ENCODE peak calls at places on chromosomes 13 and 19, in six cellular contexts. One of them, this sample, is unnamed.

GRCh38 chr19:51681286-51681956 is 11.7 kb upstream of the SPACA6 start:
- DNase-seq in IMR-90: peak
- DNase-seq in uterus: no peak
- DNase-seq in heart left ventricle: no peak
- DNase-seq in tibial nerve: no peak
- DNase-seq in transverse colon: no peak
- DNase-seq in this sample: no peak

GRCh38 chr13:102400619-102401125 is 1.2 kb downstream of the FGF14 start:
- DNase-seq in IMR-90: no peak
- DNase-seq in uterus: peak
- DNase-seq in heart left ventricle: peak
- DNase-seq in tibial nerve: no peak
- DNase-seq in transverse colon: no peak
- DNase-seq in this sample: no peak

GRCh38 chr13:44952671-44953070 is 36.6 kb downstream of the NUFIP1 start:
- DNase-seq in IMR-90: no peak
- DNase-seq in uterus: no peak
- DNase-seq in heart left ventricle: no peak
- DNase-seq in tibial nerve: no peak
- DNase-seq in transverse colon: no peak
- DNase-seq in this sample: no peak

GRCh38 chr13:91894311-91894710 is 495.9 kb downstream of the GPC5 start:
- DNase-seq in IMR-90: no peak
- DNase-seq in uterus: no peak
- DNase-seq in heart left ventricle: no peak
- DNase-seq in tibial nerve: no peak
- DNase-seq in transverse colon: no peak
- DNase-seq in this sample: no peak

GRCh38 chr19:56507446-56508281 is at the start of gene ZNF471:
- DNase-seq in IMR-90: peak
- DNase-seq in uterus: peak
- DNase-seq in heart left ventricle: peak
- DNase-seq in tibial nerve: peak
- DNase-seq in transverse colon: peak
- DNase-seq in this sample: peak

GRCh38 chr19:1360818-1361461 is 22.8 kb upstream of the NDUFS7 start:
- DNase-seq in IMR-90: peak
- DNase-seq in uterus: peak
- DNase-seq in heart left ventricle: peak
- DNase-seq in tibial nerve: peak
- DNase-seq in transverse colon: peak
- DNase-seq in this sample: no peak

GRCh38 chr13:74977498-74977897 is 504.5 kb downstream of the TBC1D4 start:
- DNase-seq in IMR-90: no peak
- DNase-seq in uterus: no peak
- DNase-seq in heart left ventricle: no peak
- DNase-seq in tibial nerve: no peak
- DNase-seq in transverse colon: no peak
- DNase-seq in this sample: no peak

GRCh38 chr19:33310606-33311325 is 8.4 kb upstream of the CEBPA start:
- DNase-seq in IMR-90: no peak
- DNase-seq in uterus: no peak
- DNase-seq in heart left ventricle: no peak
- DNase-seq in tibial nerve: no peak
- DNase-seq in transverse colon: peak
- DNase-seq in this sample: peak

GRCh38 chr19:11089254-11090013 is at the start of gene LDLR:
- DNase-seq in IMR-90: peak
- DNase-seq in uterus: peak
- DNase-seq in heart left ventricle: peak
- DNase-seq in tibial nerve: peak
- DNase-seq in transverse colon: peak
- DNase-seq in this sample: peak
- TF ChIP-seq POLR2A in IMR-90: peak
- TF ChIP-seq POLR2A in uterus: peak
- TF ChIP-seq POLR2A in heart left ventricle: peak
- TF ChIP-seq POLR2A in tibial nerve: peak
- TF ChIP-seq POLR2A in transverse colon: peak
- TF ChIP-seq POLR2A in this sample: peak

GRCh38 chr19:42288411-42288810 is 13.5 kb upstream of the PRR19 start:
- DNase-seq in IMR-90: no peak
- DNase-seq in uterus: no peak
- DNase-seq in heart left ventricle: no peak
- DNase-seq in tibial nerve: no peak
- DNase-seq in transverse colon: no peak
- DNase-seq in this sample: no peak

GRCh38 chr19:42287826-42288107 is 14.2 kb upstream of the PRR19 start:
- DNase-seq in IMR-90: no peak
- DNase-seq in uterus: no peak
- DNase-seq in heart left ventricle: no peak
- DNase-seq in tibial nerve: no peak
- DNase-seq in transverse colon: no peak
- DNase-seq in this sample: no peak

GRCh38 chr19:42285988-42286348 is 16.0 kb upstream of the PRR19 start:
- DNase-seq in IMR-90: no peak
- DNase-seq in uterus: no peak
- DNase-seq in heart left ventricle: no peak
- DNase-seq in tibial nerve: no peak
- DNase-seq in transverse colon: no peak
- DNase-seq in this sample: no peak

GRCh38 chr19:42286349-42287016 is 15.4 kb upstream of the PRR19 start:
- DNase-seq in IMR-90: peak
- DNase-seq in uterus: peak
- DNase-seq in heart left ventricle: no peak
- DNase-seq in tibial nerve: no peak
- DNase-seq in transverse colon: no peak
- DNase-seq in this sample: no peak

DNA sequence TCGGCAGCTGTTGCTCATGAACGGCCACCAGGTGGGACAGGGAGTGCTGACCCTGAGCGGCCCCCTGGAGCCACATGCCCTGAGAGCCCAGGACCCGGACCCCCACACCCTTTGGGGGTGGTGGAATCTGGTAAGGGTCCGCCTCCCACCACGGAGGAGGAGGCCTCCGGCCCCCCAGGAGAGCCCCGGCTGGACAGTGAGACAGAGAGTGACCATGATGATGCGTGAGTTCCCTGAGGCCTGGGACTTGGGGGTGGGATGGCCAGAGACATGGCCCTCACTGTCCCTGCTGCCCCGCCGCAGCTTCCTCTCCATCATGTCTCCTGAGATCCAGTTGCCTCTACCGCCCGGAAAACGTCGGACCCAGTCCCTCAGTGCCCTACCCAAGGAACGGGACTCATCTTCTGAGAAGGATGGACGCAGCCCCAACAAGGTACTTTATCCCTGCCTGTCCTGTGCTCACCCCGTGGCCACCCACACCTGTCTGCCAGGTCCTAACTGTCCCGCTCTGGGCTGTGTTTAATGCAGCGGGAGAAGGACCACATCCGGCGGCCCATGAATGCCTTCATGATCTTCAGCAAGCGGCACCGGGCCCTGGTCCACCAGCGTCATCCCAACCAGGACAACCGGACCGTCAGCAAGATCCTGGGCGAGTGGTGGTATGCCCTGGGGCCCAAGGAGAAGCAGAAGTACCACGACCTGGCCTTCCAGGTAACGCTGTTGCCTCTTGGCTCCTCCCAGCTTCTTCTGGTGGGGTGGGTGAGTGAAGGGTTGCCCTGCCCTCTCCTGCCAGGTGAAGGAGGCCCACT is 14.7 kb upstream of the PRR19 start:
- DNase-seq in IMR-90: no peak
- DNase-seq in uterus: no peak
- DNase-seq in heart left ventricle: no peak
- DNase-seq in tibial nerve: no peak
- DNase-seq in transverse colon: no peak
- DNase-seq in this sample: no peak
- TF ChIP-seq POLR2A in IMR-90: no peak
- TF ChIP-seq POLR2A in uterus: no peak
- TF ChIP-seq POLR2A in heart left ventricle: no peak
- TF ChIP-seq POLR2A in tibial nerve: no peak
- TF ChIP-seq POLR2A in transverse colon: no peak
- TF ChIP-seq POLR2A in this sample: no peak

GRCh38 chr19:289651-290538 is 1.3 kb downstream of the PLPP2 start:
- DNase-seq in IMR-90: peak
- DNase-seq in uterus: no peak
- DNase-seq in heart left ventricle: no peak
- DNase-seq in tibial nerve: no peak
- DNase-seq in transverse colon: peak
- DNase-seq in this sample: no peak

GRCh38 chr19:290539-291521 is at the start of gene PLPP2:
- DNase-seq in IMR-90: no peak
- DNase-seq in uterus: peak
- DNase-seq in heart left ventricle: no peak
- DNase-seq in tibial nerve: no peak
- DNase-seq in transverse colon: peak
- DNase-seq in this sample: no peak

GRCh38 chr19:292281-292884 is 1.2 kb upstream of the PLPP2 start:
- DNase-seq in IMR-90: no peak
- DNase-seq in uterus: no peak
- DNase-seq in heart left ventricle: no peak
- DNase-seq in tibial nerve: no peak
- DNase-seq in transverse colon: no peak
- DNase-seq in this sample: no peak

GRCh38 chr19:292951-293350 is 1.7 kb upstream of the PLPP2 start:
- DNase-seq in IMR-90: no peak
- DNase-seq in uterus: no peak
- DNase-seq in heart left ventricle: no peak
- DNase-seq in tibial nerve: no peak
- DNase-seq in transverse colon: no peak
- DNase-seq in this sample: no peak

GRCh38 chr19:291561-292280 is 518 bp upstream of the PLPP2 start:
- DNase-seq in IMR-90: no peak
- DNase-seq in uterus: no peak
- DNase-seq in heart left ventricle: no peak
- DNase-seq in tibial nerve: no peak
- DNase-seq in transverse colon: peak
- DNase-seq in this sample: no peak
- TF ChIP-seq POLR2A in IMR-90: no peak
- TF ChIP-seq POLR2A in uterus: no peak
- TF ChIP-seq POLR2A in heart left ventricle: no peak
- TF ChIP-seq POLR2A in tibial nerve: no peak
- TF ChIP-seq POLR2A in transverse colon: peak
- TF ChIP-seq POLR2A in this sample: no peak

DNA sequence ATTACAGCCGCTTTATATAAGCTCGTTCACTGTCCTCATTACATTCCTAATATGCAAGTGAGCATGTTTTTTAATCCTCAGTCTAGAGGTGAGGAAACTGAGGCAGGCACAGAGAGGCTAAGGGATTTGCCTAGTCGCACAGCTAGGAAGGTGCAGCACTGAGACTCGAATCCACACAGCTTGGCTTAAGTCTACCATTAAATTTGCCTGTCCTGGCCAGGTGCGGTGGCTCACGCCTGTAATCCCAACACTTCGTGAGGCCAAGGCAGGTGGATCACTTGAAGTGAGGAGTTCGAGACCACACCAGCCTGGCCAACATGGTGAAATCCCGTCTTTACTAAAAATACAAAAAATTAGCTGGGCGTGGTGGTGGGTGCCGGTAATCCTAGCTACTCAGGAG is 8.0 kb downstream of the RPS16 start:
- DNase-seq in IMR-90: no peak
- DNase-seq in uterus: no peak
- DNase-seq in heart left ventricle: no peak
- DNase-seq in tibial nerve: no peak
- DNase-seq in transverse colon: no peak
- DNase-seq in this sample: no peak
- TF ChIP-seq POLR2A in IMR-90: peak
- TF ChIP-seq POLR2A in uterus: no peak
- TF ChIP-seq POLR2A in heart left ventricle: no peak
- TF ChIP-seq POLR2A in tibial nerve: no peak
- TF ChIP-seq POLR2A in transverse colon: no peak
- TF ChIP-seq POLR2A in this sample: no peak

DNA sequence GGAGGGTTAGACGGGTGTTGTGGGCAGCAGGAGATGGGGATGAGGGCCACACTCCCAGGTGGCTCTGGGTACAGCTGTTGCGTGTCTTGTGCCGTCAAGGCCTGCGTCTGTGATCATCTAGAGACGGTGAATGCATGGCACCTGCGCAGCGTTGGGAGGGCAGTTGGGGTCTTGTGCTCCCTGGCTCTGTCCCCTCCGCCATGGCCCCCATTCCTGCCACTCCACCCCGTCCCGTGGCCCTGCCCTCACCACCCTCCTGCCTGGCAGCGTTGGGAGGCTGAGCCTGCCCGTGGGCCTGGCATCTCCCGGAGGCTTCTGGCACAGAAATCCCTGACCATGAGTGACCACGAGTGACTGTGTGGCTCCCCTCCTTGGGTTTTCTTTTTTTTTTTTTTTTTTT is 13.9 kb upstream of the TEKTIP1 start:
- DNase-seq in IMR-90: no peak
- DNase-seq in uterus: no peak
- DNase-seq in heart left ventricle: no peak
- DNase-seq in tibial nerve: no peak
- DNase-seq in transverse colon: no peak
- DNase-seq in this sample: no peak
- TF ChIP-seq POLR2A in IMR-90: no peak
- TF ChIP-seq POLR2A in uterus: no peak
- TF ChIP-seq POLR2A in heart left ventricle: no peak
- TF ChIP-seq POLR2A in tibial nerve: no peak
- TF ChIP-seq POLR2A in transverse colon: no peak
- TF ChIP-seq POLR2A in this sample: no peak

GRCh38 chr19:46737761-46738171 is 8.1 kb upstream of the FKRP start:
- DNase-seq in IMR-90: no peak
- DNase-seq in uterus: no peak
- DNase-seq in heart left ventricle: no peak
- DNase-seq in tibial nerve: no peak
- DNase-seq in transverse colon: no peak
- DNase-seq in this sample: no peak
- TF ChIP-seq POLR2A in IMR-90: no peak
- TF ChIP-seq POLR2A in uterus: no peak
- TF ChIP-seq POLR2A in heart left ventricle: no peak
- TF ChIP-seq POLR2A in tibial nerve: no peak
- TF ChIP-seq POLR2A in transverse colon: no peak
- TF ChIP-seq POLR2A in this sample: no peak

DNA sequence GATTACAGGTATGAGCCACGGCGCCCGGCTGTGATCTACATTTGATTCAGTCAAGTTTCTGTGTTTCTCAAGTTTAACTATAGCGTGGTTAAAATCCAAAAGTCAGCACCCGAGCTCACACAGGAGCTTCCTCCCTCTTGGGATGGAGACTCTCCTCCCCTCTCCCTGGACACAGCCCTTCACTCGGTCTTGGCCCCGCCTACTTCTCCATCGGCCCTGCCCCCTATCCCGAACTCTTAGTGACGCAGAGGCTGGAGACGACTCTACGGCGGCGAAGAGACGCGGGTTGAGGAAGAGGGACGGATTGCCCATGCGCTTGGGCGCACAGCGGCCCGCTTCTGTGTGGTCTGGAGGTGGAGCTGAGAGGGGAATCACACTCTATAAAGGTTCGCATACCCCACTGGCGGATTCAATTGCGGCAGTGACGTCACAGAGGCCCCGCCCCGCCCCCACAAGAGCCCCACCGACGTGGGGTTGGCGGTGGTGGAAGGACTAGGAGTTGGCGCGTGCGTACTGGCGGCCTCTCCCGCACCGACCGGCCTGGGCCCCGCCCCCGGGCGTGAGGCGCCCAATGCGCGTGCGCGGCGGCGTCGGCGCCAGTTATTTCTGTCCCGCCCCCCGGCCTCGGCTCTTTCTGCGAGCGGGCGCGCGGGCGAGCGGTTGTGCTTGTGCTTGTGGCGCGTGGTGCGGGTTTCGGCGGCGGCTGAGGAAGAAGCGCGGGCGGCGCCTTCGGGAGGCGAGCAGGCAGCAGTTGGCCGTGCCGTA is at the start of gene TRIM28:
- DNase-seq in IMR-90: peak
- DNase-seq in uterus: peak
- DNase-seq in heart left ventricle: peak
- DNase-seq in tibial nerve: peak
- DNase-seq in transverse colon: peak
- DNase-seq in this sample: peak
- TF ChIP-seq POLR2A in IMR-90: peak
- TF ChIP-seq POLR2A in uterus: peak
- TF ChIP-seq POLR2A in heart left ventricle: peak
- TF ChIP-seq POLR2A in tibial nerve: peak
- TF ChIP-seq POLR2A in transverse colon: peak
- TF ChIP-seq POLR2A in this sample: peak